ENCODE peak calls at places on chromosome 6, in four cellular contexts. T is lung, Z is uterus, D is body of pancreas. I is an unnamed sample.

GRCh38 chr6:33073431-33073871 is at the start of gene HLA-DPA1:
- DNase-seq in Z (peak; percentile 41), D (peak; percentile 20), T (peak; percentile 60), I (no peak)

GRCh38 chr6:121436966-121437756 is 1.7 kb downstream of the GJA1 start:
- DNase-seq in T (peak; percentile 44), Z (peak; percentile 54), D (peak; percentile 45), I (no peak)

GRCh38 chr6:53974941-53975340 is 136.3 kb upstream of the MLIP start:
- DNase-seq in D (no peak), Z (no peak), T (no peak), I (no peak)

GRCh38 chr6:163226836-163227485 is 187.6 kb upstream of the QKI start:
- DNase-seq in T (no peak), Z (no peak), D (no peak), I (no peak)

GRCh38 chr6:123805921-123806320 is 2.3 kb downstream of the NKAIN2 start:
- DNase-seq in Z (no peak), T (no peak), D (no peak), I (no peak)

GRCh38 chr6:113018351-113019151 is 671.4 kb downstream of the RFPL4B start:
- DNase-seq in D (peak; percentile 6), Z (peak; percentile 35), T (no peak), I (peak; percentile 64)

GRCh38 chr6:17334265-17334664 is 53.1 kb downstream of the RBM24 start:
- DNase-seq in T (no peak), Z (no peak), D (no peak), I (no peak)

GRCh38 chr6:56144538-56145324 is 102.6 kb downstream of the COL21A1 start:
- DNase-seq in Z (no peak), D (no peak), T (no peak), I (no peak)

GRCh38 chr6:10424005-10424404 is 9.1 kb upstream of the TFAP2A start:
- DNase-seq in Z (no peak), T (no peak), D (no peak), I (no peak)

GRCh38 chr6:35309611-35310264 is 12.1 kb downstream of the DEF6 start:
- DNase-seq in T (no peak), D (no peak), Z (no peak), I (no peak)
- H3K4me1 ChIP-seq in T (no peaks in the 10 kb centered on the region), D (no peaks in the 10 kb centered on the region), Z (no peaks in the 10 kb centered on the region), I (peaks cover 17% of the 10 kb centered on the region)

GRCh38 chr6:100573169-100573568 is 108.4 kb upstream of the SIM1 start:
- DNase-seq in T (no peak), Z (no peak), D (no peak), I (no peak)
- TF ChIP-seq CTCF in T (no peak), Z (no peak), D (no peak), I (no peak)

GRCh38 chr6:52418606-52419005 is 1.5 kb upstream of the EFHC1 start:
- DNase-seq in T (no peak), D (no peak), Z (no peak), I (no peak)
- H3K4me1 ChIP-seq in T (peaks cover 8% of the 10 kb centered on the region), D (peaks cover 15% of the 10 kb centered on the region), Z (no peaks in the 10 kb centered on the region), I (peaks cover 36% of the 10 kb centered on the region)

GRCh38 chr6:6105472-6106036 is 98.8 kb upstream of the NRN1 start:
- DNase-seq in T (no peak), Z (no peak), D (no peak), I (no peak)
- TF ChIP-seq CTCF in T (no peak), Z (no peak), D (no peak), I (no peak)

DNA sequence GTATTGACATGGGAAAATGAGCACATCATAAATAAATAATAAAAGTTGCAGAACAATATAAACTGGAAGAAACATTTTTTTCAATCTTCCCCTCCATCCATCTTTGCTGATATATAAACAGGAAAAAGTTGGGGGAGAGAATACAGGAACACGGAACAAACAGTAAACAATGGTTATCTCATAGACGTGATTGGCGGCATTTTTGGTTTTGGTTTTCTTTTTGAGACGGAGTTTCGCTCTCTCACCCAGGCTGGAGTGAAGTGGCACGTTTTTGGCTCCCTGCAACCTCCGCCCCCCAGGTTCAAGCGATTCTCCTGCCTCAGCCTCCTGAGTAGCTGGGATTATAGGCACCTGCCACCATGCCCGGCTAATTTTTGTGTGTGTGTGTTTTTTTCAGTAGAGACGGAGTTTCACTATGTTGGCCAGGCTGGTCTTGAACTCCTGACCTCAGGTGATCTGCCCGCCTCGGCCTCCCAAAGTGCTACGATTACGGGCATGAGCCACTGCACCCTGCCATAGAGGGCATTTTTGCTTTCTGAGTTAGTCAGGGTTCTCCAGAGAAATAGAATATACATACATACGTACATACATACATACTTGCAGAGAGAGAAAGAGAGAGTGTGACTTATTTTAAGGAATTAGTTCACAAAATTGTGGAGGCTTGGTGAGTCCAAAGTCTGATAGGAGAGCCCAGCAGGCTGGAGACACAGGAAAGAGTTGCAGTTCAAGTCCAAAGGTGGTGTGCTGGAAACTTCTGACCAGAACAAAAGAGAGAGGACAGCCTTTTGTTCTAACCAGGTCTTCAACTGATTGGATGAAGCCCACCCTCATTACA is 22.6 kb downstream of the GNL1 start:
- DNase-seq in D (no peak), T (no peak), Z (no peak), I (no peak)
- H3K4me1 ChIP-seq in D (no peaks in the 10 kb centered on the region), T (no peaks in the 10 kb centered on the region), Z (no peaks in the 10 kb centered on the region), I (no peaks in the 10 kb centered on the region)

DNA sequence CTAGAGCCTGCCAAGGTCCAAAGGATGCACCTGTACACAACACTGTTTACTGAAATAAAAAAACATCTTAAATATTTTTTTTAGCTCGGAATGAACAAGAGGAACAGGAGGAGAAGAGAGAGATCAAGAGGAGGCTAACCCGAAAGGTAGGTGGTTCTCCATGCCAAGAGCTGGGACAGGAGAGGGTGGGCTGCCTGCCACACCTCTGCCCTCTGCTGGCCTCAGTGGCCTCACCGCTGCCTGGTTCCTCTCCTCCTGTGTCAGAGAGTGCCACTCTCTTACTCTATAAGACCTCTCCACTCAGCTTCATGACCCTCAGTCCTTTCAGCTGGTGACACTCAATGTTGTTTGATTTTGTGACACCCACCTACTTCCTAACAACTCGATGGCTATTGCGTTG is 50.2 kb downstream of the TBC1D7 start:
- DNase-seq in Z (no peak), D (no peak), T (no peak), I (no peak)
- TF ChIP-seq CTCF in Z (no peak), D (no peak), T (no peak), I (no peak)

GRCh38 chr6:111870054-111870750 is 3.0 kb downstream of the FYN start:
- DNase-seq in T (no peak), D (no peak), Z (no peak), I (no peak)
- H3K4me1 ChIP-seq in T (peaks cover 7% of the 10 kb centered on the region), D (peaks cover 29% of the 10 kb centered on the region), Z (peaks cover 12% of the 10 kb centered on the region), I (no peaks in the 10 kb centered on the region)

GRCh38 chr6:18528084-18528743 is 141.1 kb downstream of the RNF144B start:
- DNase-seq in D (no peak), T (no peak), Z (no peak), I (no peak)
- TF ChIP-seq CTCF in D (peak; percentile 18), T (no peak), Z (no peak), I (no peak)

GRCh38 chr6:106519460-106520394 is 109.6 kb downstream of the RTN4IP1 start:
- DNase-seq in Z (peak; percentile 45), T (no peak), D (no peak), I (no peak)

GRCh38 chr6:106520711-106521367 is 108.5 kb downstream of the RTN4IP1 start:
- DNase-seq in T (no peak), D (no peak), Z (no peak), I (no peak)

GRCh38 chr6:106516629-106517028 is 112.7 kb downstream of the RTN4IP1 start:
- DNase-seq in T (no peak), Z (no peak), D (no peak), I (no peak)

GRCh38 chr6:106518748-106519147 is 110.5 kb downstream of the RTN4IP1 start:
- DNase-seq in T (no peak), D (no peak), Z (no peak), I (no peak)

DNA sequence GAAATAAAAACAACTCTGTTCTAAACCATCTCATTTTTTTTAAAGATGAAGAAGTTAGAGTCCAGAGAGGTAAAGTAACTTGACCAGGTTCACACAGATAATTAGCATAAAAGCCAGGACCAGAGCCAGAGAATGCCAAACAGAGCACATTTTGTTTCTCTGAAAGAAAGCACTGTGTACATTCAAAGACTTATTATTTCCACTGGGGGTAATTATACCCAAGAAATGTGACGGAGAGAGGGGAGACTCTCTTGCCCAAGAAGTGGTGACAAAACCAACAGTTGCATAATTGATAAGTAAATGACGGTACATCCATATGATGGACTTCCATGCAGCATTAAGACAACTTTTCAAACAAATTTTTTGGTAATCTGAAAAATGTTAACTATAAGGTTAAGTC is 111.6 kb downstream of the RTN4IP1 start:
- DNase-seq in D (no peak), Z (no peak), T (no peak), I (no peak)
- H3K4me1 ChIP-seq in D (peaks cover 15% of the 10 kb centered on the region), Z (no peaks in the 10 kb centered on the region), T (no peaks in the 10 kb centered on the region), I (no peaks in the 10 kb centered on the region)

DNA sequence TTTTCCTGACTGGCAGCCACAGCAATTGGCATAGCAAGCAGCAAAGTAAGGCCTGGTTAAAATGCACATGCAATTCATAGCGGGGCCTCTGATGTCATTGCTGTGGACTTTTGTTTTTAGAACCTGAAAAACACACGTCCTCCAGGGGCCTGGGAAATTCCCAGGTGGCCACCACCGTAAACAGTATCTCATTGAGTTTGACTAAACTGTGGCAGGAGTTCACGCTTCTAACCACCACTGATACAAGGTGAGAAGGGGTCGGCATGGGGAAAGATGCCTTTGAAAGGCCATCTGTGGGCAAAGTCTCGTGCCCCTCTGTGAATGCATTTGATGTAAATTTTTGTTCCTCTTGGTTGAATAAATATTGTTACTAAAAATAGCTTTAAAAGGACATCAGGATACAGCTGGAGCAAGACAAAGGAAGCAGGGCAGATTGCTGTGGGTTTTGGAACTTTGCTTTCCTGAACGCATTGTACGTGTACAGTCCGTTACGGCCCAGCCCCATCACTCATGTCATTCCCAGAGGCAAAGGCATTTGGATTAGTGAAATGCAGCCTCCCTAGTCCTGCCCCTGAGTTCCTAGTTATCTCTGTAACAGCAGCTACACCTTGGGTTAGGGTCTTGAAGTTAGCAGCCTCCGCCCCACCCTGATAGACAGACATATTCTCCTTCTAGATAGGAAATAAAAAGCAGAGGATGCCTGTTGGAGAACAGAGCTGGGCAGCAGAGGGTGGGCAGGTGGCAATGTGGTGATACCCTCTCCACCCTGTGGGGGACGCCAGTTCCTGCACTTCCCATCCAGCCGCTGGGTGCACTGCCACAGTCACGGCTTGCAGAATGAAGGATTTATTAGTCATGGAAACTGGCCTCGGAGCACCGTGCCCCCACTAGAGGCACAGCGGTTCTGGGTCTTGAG is 80.3 kb downstream of the ZDHHC14 start:
- DNase-seq in Z (no peak), D (peak; percentile 91), T (no peak), I (no peak)
- TF ChIP-seq CTCF in Z (no peak), D (no peak), T (no peak), I (peak; percentile 21)